ENCODE peak calls at places on chromosomes 5 and 9, in six cellular contexts. F is IMR-90; K is CD4-positive, CD25-positive, alpha-beta regulatory T cell; X is vagina; Q is heart right ventricle; N is tibial artery. L is an unnamed sample.

GRCh38 chr5:177984565-177985166 is 11.4 kb downstream of the PROP1 start:
- DNase-seq in F (no peak), K (no peak), X (no peak), Q (no peak), N (no peak), L (no peak)

GRCh38 chr5:111075520-111075919 is 4.0 kb downstream of the TSLP start:
- DNase-seq in F (peak), K (no peak), X (no peak), Q (no peak), N (no peak), L (no peak)

GRCh38 chr5:53425598-53426516 is 54.6 kb upstream of the FST start:
- DNase-seq in F (no peak), K (no peak), X (no peak), Q (no peak), N (no peak), L (peak)

GRCh38 chr5:177432143-177432904 is 5.8 kb downstream of the GRK6 start:
- DNase-seq in F (no peak), K (no peak), X (no peak), Q (peak), N (no peak), L (no peak)

GRCh38 chr5:23930985-23931384 is 423.6 kb downstream of the PRDM9 start:
- DNase-seq in F (no peak), K (no peak), X (no peak), Q (no peak), N (no peak), L (no peak)

GRCh38 chr5:115097236-115097635 is 72.5 kb downstream of the TRIM36 start:
- DNase-seq in F (no peak), K (no peak), X (no peak), Q (no peak), N (no peak), L (no peak)

GRCh38 chr9:16960084-16960483 is 89.6 kb upstream of the BNC2 start:
- DNase-seq in F (peak), K (no peak), X (no peak), Q (no peak), N (no peak), L (no peak)

GRCh38 chr5:97231025-97231636 is 48.1 kb upstream of the RIOK2 start:
- DNase-seq in F (peak), K (peak), X (no peak), Q (no peak), N (peak), L (peak)

GRCh38 chr9:94929373-94929764 is 202.9 kb downstream of the AOPEP start:
- DNase-seq in F (no peak), K (no peak), X (no peak), Q (peak), N (peak), L (no peak)

GRCh38 chr9:7226007-7226670 is 468.4 kb downstream of the KDM4C start:
- DNase-seq in F (no peak), K (no peak), X (no peak), Q (no peak), N (no peak), L (no peak)

GRCh38 chr9:127776195-127776918 is 2.1 kb downstream of the SH2D3C start:
- DNase-seq in F (no peak), K (peak), X (no peak), Q (no peak), N (no peak), L (peak)

GRCh38 chr5:140346348-140347221 is at the start of gene HBEGF:
- DNase-seq in F (peak), K (peak), X (no peak), Q (peak), N (peak), L (peak)

GRCh38 chr9:12667892-12668291 is 25.3 kb upstream of the TYRP1 start:
- DNase-seq in F (no peak), K (no peak), X (no peak), Q (no peak), N (no peak), L (no peak)

GRCh38 chr5:132831095-132831860 is 831 bp upstream of the SHROOM1 start:
- DNase-seq in F (no peak), K (no peak), X (no peak), Q (no peak), N (no peak), L (peak)

DNA sequence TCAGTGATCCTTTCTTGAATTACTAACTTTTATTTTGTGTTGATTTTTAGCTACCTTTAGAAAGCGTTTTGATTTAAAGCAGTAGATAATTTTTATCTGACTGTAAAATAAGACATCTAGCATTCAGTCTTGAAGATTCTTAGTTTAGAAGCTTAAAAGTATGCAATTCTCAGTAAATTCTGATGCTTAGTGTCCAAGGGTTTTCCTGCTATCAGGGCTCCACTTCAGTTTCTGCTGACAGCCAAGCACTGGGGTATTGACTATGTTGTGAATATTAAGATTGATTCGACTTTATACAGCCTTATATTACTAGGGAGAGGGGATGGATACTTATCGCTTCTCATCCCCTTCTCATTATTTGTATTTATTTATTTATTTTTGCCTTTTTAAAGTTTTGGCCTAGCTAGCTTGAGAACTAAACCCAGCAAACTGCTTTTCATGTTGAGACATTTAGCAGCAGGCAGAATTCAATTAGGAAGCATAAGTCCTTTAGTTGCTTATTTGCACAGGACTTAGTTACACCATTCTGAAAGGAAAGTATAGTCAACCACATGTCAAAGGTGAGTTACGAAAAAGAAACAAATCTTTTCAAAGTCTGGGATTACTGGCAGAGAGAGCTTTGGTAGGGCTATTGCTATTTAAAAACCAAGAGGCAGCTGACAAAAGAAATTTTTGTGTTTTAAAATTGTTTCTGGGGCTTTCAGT is 2.9 kb downstream of the PBX3 start:
- DNase-seq in F (peak), K (no peak), X (no peak), Q (no peak), N (no peak), L (no peak)
- H3K27ac ChIP-seq in F (no peak), K (no peak), X (peak), Q (peak), N (peak), L (peak)

GRCh38 chr9:109948453-109948852 is 168.5 kb downstream of the PALM2AKAP2 start:
- DNase-seq in F (no peak), K (no peak), X (no peak), Q (no peak), N (no peak), L (no peak)
- H3K27ac ChIP-seq in F (no peak), K (no peak), X (no peak), Q (no peak), N (no peak), L (no peak)

GRCh38 chr5:142725231-142726187 is 39.6 kb upstream of the FGF1 start:
- DNase-seq in F (no peak), K (no peak), X (no peak), Q (no peak), N (no peak), L (no peak)
- H3K27ac ChIP-seq in F (peak), K (no peak), X (no peak), Q (no peak), N (peak), L (no peak)

GRCh38 chr9:87498816-87499454 is 1.3 kb downstream of the DAPK1 start:
- DNase-seq in F (no peak), K (no peak), X (no peak), Q (no peak), N (no peak), L (no peak)

GRCh38 chr9:87498046-87498815 is 564 bp downstream of the DAPK1 start:
- DNase-seq in F (no peak), K (no peak), X (no peak), Q (peak), N (no peak), L (peak)

GRCh38 chr9:87499455-87500015 is 1.9 kb downstream of the DAPK1 start:
- DNase-seq in F (no peak), K (no peak), X (no peak), Q (no peak), N (no peak), L (no peak)

GRCh38 chr9:87497080-87497603 is 525 bp upstream of the DAPK1 start:
- DNase-seq in F (no peak), K (no peak), X (no peak), Q (no peak), N (no peak), L (no peak)

GRCh38 chr9:87497604-87498045 is at the start of gene DAPK1:
- DNase-seq in F (no peak), K (no peak), X (no peak), Q (peak), N (peak), L (peak)
- H3K27ac ChIP-seq in F (no peak), K (no peak), X (peak), Q (peak), N (peak), L (peak)

GRCh38 chr5:55650391-55650790 is 61.7 kb downstream of the SLC38A9 start:
- DNase-seq in F (peak), K (peak), X (no peak), Q (no peak), N (no peak), L (no peak)
- H3K27ac ChIP-seq in F (no peak), K (no peak), X (no peak), Q (no peak), N (no peak), L (no peak)

GRCh38 chr9:115093550-115093949 is 24.4 kb downstream of the TNC start:
- DNase-seq in F (no peak), K (no peak), X (no peak), Q (no peak), N (no peak), L (no peak)
- H3K27ac ChIP-seq in F (no peak), K (no peak), X (no peak), Q (no peak), N (peak), L (peak)

GRCh38 chr5:160315968-160316367 is 3.6 kb upstream of the CCNJL start:
- DNase-seq in F (peak), K (no peak), X (no peak), Q (no peak), N (no peak), L (peak)
- H3K27ac ChIP-seq in F (no peak), K (no peak), X (no peak), Q (no peak), N (no peak), L (peak)

GRCh38 chr9:75451045-75451444 is 362.7 kb downstream of the OSTF1 start:
- DNase-seq in F (no peak), K (no peak), X (no peak), Q (no peak), N (no peak), L (no peak)

GRCh38 chr9:75447281-75447680 is 359.0 kb downstream of the OSTF1 start:
- DNase-seq in F (no peak), K (no peak), X (no peak), Q (no peak), N (no peak), L (no peak)

GRCh38 chr9:75448955-75449354 is 360.6 kb downstream of the OSTF1 start:
- DNase-seq in F (no peak), K (no peak), X (no peak), Q (no peak), N (no peak), L (no peak)

GRCh38 chr9:75445122-75445521 is 356.8 kb downstream of the OSTF1 start:
- DNase-seq in F (no peak), K (no peak), X (no peak), Q (no peak), N (no peak), L (no peak)

DNA sequence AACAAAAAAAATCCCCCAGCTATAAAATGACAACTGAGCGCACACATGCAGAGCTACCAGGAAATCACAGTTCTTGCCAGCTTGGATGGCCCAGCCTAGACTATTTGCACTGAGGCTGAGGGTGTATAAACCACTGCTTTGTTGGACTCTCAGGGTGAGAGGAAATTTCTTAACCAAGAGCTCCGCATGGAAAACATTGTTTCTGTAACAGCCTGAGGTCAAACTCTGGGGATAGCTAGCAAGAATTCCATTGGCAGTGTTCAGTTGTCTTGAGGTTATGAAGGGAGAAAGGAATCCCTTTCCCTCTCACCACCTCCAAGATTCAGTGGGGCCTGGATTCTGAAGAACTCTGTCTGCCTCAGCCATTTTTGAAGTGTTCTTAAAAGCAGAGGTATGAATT is 360.0 kb downstream of the OSTF1 start:
- DNase-seq in F (no peak), K (no peak), X (no peak), Q (no peak), N (peak), L (peak)
- H3K27ac ChIP-seq in F (no peak), K (no peak), X (peak), Q (no peak), N (peak), L (peak)

DNA sequence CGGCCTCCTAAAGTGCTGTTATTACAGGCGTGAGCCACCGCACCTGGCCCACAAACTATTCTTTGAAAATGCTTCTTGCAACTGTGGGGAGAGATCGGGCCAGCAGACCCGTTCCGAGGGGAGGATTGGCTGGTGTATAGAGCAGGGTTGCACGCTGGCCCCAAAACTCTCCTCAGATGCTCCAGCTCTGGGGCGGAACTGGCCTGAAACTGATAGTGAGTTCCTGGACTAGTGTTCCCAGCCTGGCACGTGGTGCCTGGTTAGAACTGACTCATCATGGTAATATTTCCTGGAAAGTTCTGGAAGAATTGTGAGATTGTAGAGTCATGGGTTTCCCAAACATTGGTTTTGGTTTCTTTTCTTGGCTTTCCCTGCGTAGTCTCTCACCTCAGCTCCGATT is 120.5 kb downstream of the FBXL7 start:
- DNase-seq in F (peak), K (no peak), X (no peak), Q (no peak), N (peak), L (no peak)
- H3K27ac ChIP-seq in F (no peak), K (no peak), X (no peak), Q (no peak), N (peak), L (no peak)

GRCh38 chr5:8057764-8058163 is 188.8 kb downstream of the MTRR start:
- DNase-seq in F (peak), K (no peak), X (no peak), Q (no peak), N (no peak), L (no peak)
- H3K27ac ChIP-seq in F (no peak), K (no peak), X (no peak), Q (no peak), N (no peak), L (no peak)

L was measured in transverse colon.